ENCODE peak calls at places on chromosomes 11 and 22, in four cellular contexts. Y is right atrium auricular region, W is colonic mucosa, J is neural progenitor cell. H is an unnamed sample. For H3K4me1, the result is how much of the 10 kb centered on the place peaks cover.

GRCh38 chr11:19919050-19919561 is 206.5 kb downstream of the NAV2 start:
- DNase-seq in Y (no peak), W (no peak), J (no peak), H (no peak)

GRCh38 chr11:45820211-45820857 is 15.4 kb downstream of the SLC35C1 start:
- DNase-seq in Y (no peak), W (no peak), J (no peak), H (no peak)

GRCh38 chr11:93216511-93217121 is 18.8 kb upstream of the SLC36A4 start:
- DNase-seq in Y (no peak), W (peak), J (no peak), H (peak)

GRCh38 chr11:112157274-112157766 is 6.6 kb downstream of the IL18 start:
- DNase-seq in Y (no peak), W (no peak), J (no peak), H (peak)

GRCh38 chr11:62500066-62501035 is 46.3 kb downstream of the AHNAK start:
- DNase-seq in Y (no peak), W (peak), J (no peak), H (peak)

GRCh38 chr22:30332551-30332950 is 5.8 kb upstream of the TBC1D10A start:
- DNase-seq in Y (no peak), W (no peak), J (no peak), H (no peak)

GRCh38 chr11:121892863-121893262 is 223.2 kb downstream of the BLID start:
- DNase-seq in Y (no peak), W (no peak), J (no peak), H (no peak)

GRCh38 chr22:20198527-20199319 is 47.9 kb upstream of the CCDC188 start:
- DNase-seq in Y (no peak), W (no peak), J (no peak), H (no peak)

GRCh38 chr22:41206719-41207118 is 1.6 kb downstream of the L3MBTL2 start:
- DNase-seq in Y (no peak), W (no peak), J (no peak), H (no peak)

GRCh38 chr22:27438271-27438980 is 363.1 kb downstream of the MN1 start:
- DNase-seq in Y (no peak), W (peak), J (peak), H (peak)

GRCh38 chr11:134976540-134976939 is 564.5 kb upstream of the B3GAT1 start:
- DNase-seq in Y (no peak), W (no peak), J (no peak), H (peak)

GRCh38 chr11:116276051-116277044 is 496.4 kb downstream of the BUD13 start:
- DNase-seq in Y (peak), W (peak), J (peak), H (peak)

GRCh38 chr22:20967697-20968201 is 694 bp downstream of the AIFM3 start:
- DNase-seq in Y (no peak), W (no peak), J (peak), H (no peak)

GRCh38 chr11:9138612-9139579 is 47.5 kb upstream of the SCUBE2 start:
- DNase-seq in Y (no peak), W (peak), J (no peak), H (no peak)

DNA sequence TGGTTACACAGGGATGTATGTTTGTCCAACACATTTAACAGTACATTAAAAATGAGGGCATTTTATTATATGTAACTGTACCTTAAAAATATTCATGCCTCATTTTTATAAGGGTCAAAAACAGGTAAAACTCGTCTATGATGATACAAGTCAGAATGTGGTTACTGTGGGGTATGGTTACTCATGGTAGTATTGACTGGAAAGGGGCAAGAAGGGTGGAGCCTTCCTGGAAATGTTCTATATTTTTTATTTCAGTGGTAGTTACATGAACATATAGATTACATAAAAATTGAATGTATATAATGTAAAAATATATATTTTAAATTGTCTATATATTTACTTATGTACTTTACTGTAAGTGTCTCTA is 99.8 kb downstream of the STIM1 start:
- DNase-seq in Y (no peak), W (no peak), J (no peak), H (no peak)
- H3K4me1 ChIP-seq in Y (under half), W (under half), J (under half), H (under half)

DNA sequence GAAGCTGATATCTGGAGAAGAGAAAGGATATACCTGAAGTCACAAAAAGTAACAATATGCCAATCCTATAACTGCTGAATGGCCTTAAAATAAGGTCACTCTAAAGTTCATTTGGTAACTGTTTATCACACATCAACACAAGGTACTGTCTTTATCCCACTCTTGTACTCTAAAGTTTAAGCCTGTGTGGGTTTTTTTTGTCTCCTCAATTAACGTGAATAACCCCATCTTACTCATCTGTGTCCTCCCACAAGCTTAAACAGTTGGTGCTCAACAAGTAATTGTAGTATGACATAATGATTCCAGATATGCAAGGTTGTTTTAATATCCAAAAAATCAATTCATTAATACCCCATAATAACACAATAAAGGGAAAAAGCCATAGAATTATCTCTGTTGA is 42.1 kb downstream of the PAK1 start:
- DNase-seq in Y (no peak), W (no peak), J (no peak), H (no peak)
- H3K27ac ChIP-seq in Y (no peak), W (no peak), J (no peak), H (no peak)

GRCh38 chr22:33758961-33759360 is 161.3 kb downstream of the LARGE1 start:
- DNase-seq in Y (no peak), W (no peak), J (no peak), H (no peak)
- H3K4me3 ChIP-seq in Y (no peak), W (no peak), J (no peak), H (no peak)

DNA sequence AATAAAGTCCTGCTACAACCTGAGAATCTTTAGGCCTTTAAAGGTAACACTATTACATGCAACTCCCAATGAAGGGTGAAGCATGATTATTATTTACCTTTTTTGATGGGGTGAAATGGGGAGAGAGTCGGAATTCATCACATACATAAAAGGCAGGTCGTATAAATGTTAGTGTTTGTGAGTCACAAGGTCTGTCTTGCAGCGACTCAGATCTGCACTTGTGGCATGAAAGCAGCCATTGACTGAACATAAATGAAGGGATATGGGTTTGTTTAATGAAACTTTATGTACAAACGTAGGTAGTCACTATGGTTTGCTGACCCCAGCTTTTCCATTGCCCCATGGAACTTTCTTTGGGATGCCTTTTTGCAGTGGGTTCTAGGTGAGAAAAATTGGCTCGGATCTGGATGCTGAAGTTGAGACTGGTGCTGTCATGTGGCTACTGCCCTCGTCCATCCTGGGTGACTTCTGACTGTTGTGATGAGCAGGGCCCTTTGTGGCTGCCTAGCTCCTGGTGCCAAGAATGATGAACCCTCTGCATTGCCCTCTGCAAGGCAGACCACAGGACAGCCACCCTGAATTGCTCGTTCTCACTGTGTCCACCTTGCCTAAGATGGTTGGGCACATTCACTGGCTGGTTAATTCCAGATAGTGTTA is 11.2 kb downstream of the GGTLC2 start:
- DNase-seq in Y (no peak), W (no peak), J (no peak), H (no peak)
- H3K4me1 ChIP-seq in Y (under half), W (under half), J (under half), H (under half)

H was measured in small intestine.